ENCODE peak calls at places on chromosomes 5 and 9, in seven cellular contexts. C is kidney glomerular epithelial cell; J is pancreas; V is stimulated activated CD8-positive, alpha-beta memory T cell treated with anti-CD3 and anti-CD28 coated beads, Interleukin-7, amount 100 ng/mL, for 48 hours; X is T follicular helper cell; D is HTR-8/SVneo; T is left colon. S is an unnamed sample.
A peak's percentile ranks its signal among the peaks of the same experiment; 100 is the strongest.

GRCh38 chr5:1912951-1913565 is 30.3 kb upstream of the IRX4 start:
- DNase-seq in C (no peak), J (no peak), V (no peak), X (no peak), D (no peak), T (no peak), S (no peak)

GRCh38 chr5:425714-426113 is 17.3 kb upstream of the EXOC3 start:
- DNase-seq in C (no peak), J (no peak), V (no peak), X (no peak), D (no peak), T (no peak), S (no peak)

GRCh38 chr9:130728721-130729120 is 35.1 kb downstream of the EXOSC2 start:
- DNase-seq in C (no peak), J (no peak), V (no peak), X (no peak), D (no peak), T (no peak), S (no peak)

GRCh38 chr9:125329978-125330377 is 68.4 kb downstream of the GAPVD1 start:
- DNase-seq in C (peak; percentile 9), J (no peak), V (no peak), X (no peak), D (no peak), T (no peak), S (no peak)

GRCh38 chr5:150538007-150538917 is 30.3 kb downstream of the NDST1 start:
- DNase-seq in C (peak; percentile 18), J (no peak), V (no peak), X (no peak), D (no peak), T (no peak), S (peak; percentile 19)

GRCh38 chr5:90020575-90021535 is 388.7 kb downstream of the CETN3 start:
- DNase-seq in C (peak; percentile 94), J (no peak), V (no peak), X (no peak), D (peak; percentile 4), T (no peak), S (no peak)

GRCh38 chr5:79759436-79759835 is 69.8 kb downstream of the CMYA5 start:
- DNase-seq in C (no peak), J (no peak), V (no peak), X (no peak), D (no peak), T (no peak), S (no peak)

GRCh38 chr9:134319306-134320194 is 6.7 kb upstream of the RXRA start:
- DNase-seq in C (no peak), J (no peak), V (no peak), X (no peak), D (no peak), T (no peak), S (no peak)

GRCh38 chr5:54412913-54413312 is 42.6 kb upstream of the HSPB3 start:
- DNase-seq in C (no peak), J (no peak), V (no peak), X (no peak), D (no peak), T (no peak), S (no peak)

GRCh38 chr9:8816361-8816760 is 1016.8 kb upstream of the DMAC1 start:
- DNase-seq in C (no peak), J (no peak), V (no peak), X (no peak), D (no peak), T (no peak), S (no peak)

GRCh38 chr9:111483419-111483861 is 743 bp downstream of the ECPAS start:
- DNase-seq in C (no peak), J (no peak), V (no peak), X (peak; percentile 33), D (peak; percentile 38), T (no peak), S (no peak)

GRCh38 chr5:36740259-36740898 is 134.0 kb downstream of the SLC1A3 start:
- DNase-seq in C (no peak), J (peak; percentile 38), V (no peak), X (no peak), D (no peak), T (no peak), S (no peak)

GRCh38 chr5:136199408-136199807 is 6.4 kb upstream of the SMIM32 start:
- DNase-seq in C (no peak), J (no peak), V (no peak), X (no peak), D (no peak), T (no peak), S (no peak)

GRCh38 chr9:114472765-114473446 is 32.4 kb downstream of the WHRN start:
- DNase-seq in C (no peak), J (no peak), V (no peak), X (no peak), D (no peak), T (no peak), S (no peak)

GRCh38 chr9:113493080-113493615 is 29.6 kb downstream of the RGS3 start:
- DNase-seq in C (no peak), J (no peak), V (no peak), X (no peak), D (no peak), T (no peak), S (no peak)

GRCh38 chr5:96094904-96095303 is 133.3 kb upstream of the ELL2 start:
- DNase-seq in C (no peak), J (no peak), V (no peak), X (no peak), D (no peak), T (no peak), S (peak; percentile 7)

GRCh38 chr9:124388275-124389048 is 26.8 kb downstream of the PSMB7 start:
- DNase-seq in C (no peak), J (no peak), V (no peak), X (no peak), D (no peak), T (no peak), S (no peak)

GRCh38 chr5:126809932-126810331 is 33.0 kb downstream of the LMNB1 start:
- DNase-seq in C (no peak), J (no peak), V (no peak), X (no peak), D (no peak), T (no peak), S (no peak)

GRCh38 chr5:33415811-33416354 is 24.9 kb upstream of the TARS1 start:
- DNase-seq in C (no peak), J (no peak), V (no peak), X (no peak), D (no peak), T (no peak), S (no peak)

GRCh38 chr9:4739587-4740372 is 1.2 kb downstream of the AK3 start:
- DNase-seq in C (peak; percentile 43), J (no peak), V (no peak), X (no peak), D (no peak), T (peak; percentile 50), S (no peak)

GRCh38 chr9:120486347-120486746 is 93.6 kb downstream of the CDK5RAP2 start:
- DNase-seq in C (no peak), J (no peak), V (no peak), X (no peak), D (no peak), T (no peak), S (no peak)

GRCh38 chr9:103397868-103398600 is 402.9 kb downstream of the CYLC2 start:
- DNase-seq in C (peak; percentile 68), J (peak; percentile 43), V (no peak), X (no peak), D (peak; percentile 24), T (peak; percentile 11), S (no peak)

GRCh38 chr5:178069909-178070308 is 43.4 kb upstream of the N4BP3 start:
- DNase-seq in C (no peak), J (no peak), V (no peak), X (no peak), D (peak; percentile 41), T (peak; percentile 31), S (no peak)

GRCh38 chr5:23139338-23140171 is 286.4 kb upstream of the CDH12 start:
- DNase-seq in C (peak; percentile 36), J (no peak), V (no peak), X (no peak), D (peak; percentile 21), T (no peak), S (no peak)

GRCh38 chr5:139422307-139422893 is 16.9 kb downstream of the DNAJC18 start:
- DNase-seq in C (peak; percentile 64), J (peak; percentile 31), V (no peak), X (peak; percentile 41), D (peak; percentile 85), T (no peak), S (no peak)

GRCh38 chr5:172878585-172879433 is 44.8 kb downstream of the ERGIC1 start:
- DNase-seq in C (no peak), J (no peak), V (no peak), X (no peak), D (no peak), T (no peak), S (no peak)

S was measured in mucosa of descending colon.